ENCODE peak calls at places on chromosomes 1 and 21, in eight cellular contexts. X is HTR-8/SVneo; A is upper lobe of right lung; J is NCI-H1105; B is cardiac fibroblast; K is epithelial cell of proximal tubule; C is germinal center; S is stimulated activated CD8-positive, alpha-beta memory T cell treated with anti-CD3 and anti-CD28 coated beads, Interleukin-4, amount 100 ng/mL, for 1 hour. H is an unnamed sample.

GRCh38 chr21:33265664-33266049 is 510 bp upstream of the IL10RB start:
- DNase-seq in X (no peak), A (peak; percentile 85), J (no peak), B (peak; percentile 14), K (no peak), C (peak; percentile 70), S (no peak), H (no peak)

GRCh38 chr1:40987439-40988276 is 8.2 kb downstream of the CTPS1 start:
- DNase-seq in X (no peak), A (no peak), J (no peak), B (no peak), K (no peak), C (no peak), S (no peak), H (no peak)

GRCh38 chr1:64087768-64088167 is 115.7 kb upstream of the UBE2U start:
- DNase-seq in X (no peak), A (no peak), J (no peak), B (peak; percentile 76), K (no peak), C (no peak), S (no peak), H (no peak)

GRCh38 chr21:36792505-36792967 is 93.6 kb downstream of the SIM2 start:
- DNase-seq in X (peak; percentile 11), A (no peak), J (no peak), B (no peak), K (no peak), C (no peak), S (no peak), H (peak; percentile 76)

GRCh38 chr1:17232759-17233661 is 15.9 kb upstream of the PADI3 start:
- DNase-seq in X (peak; percentile 64), A (no peak), J (no peak), B (peak; percentile 47), K (peak; percentile 80), C (no peak), S (no peak), H (no peak)

GRCh38 chr1:24119859-24120756 is 8.2 kb upstream of the MYOM3 start:
- DNase-seq in X (no peak), A (peak; percentile 80), J (no peak), B (peak; percentile 88), K (peak; percentile 83), C (no peak), S (no peak), H (no peak)

GRCh38 chr1:183685112-183685713 is 32.1 kb upstream of the APOBEC4 start:
- DNase-seq in X (peak; percentile 61), A (no peak), J (no peak), B (peak; percentile 74), K (no peak), C (peak; percentile 69), S (no peak), H (no peak)

GRCh38 chr21:44911384-44912157 is 9.1 kb downstream of the ITGB2 start:
- DNase-seq in X (no peak), A (peak; percentile 88), J (peak; percentile 88), B (no peak), K (peak; percentile 33), C (no peak), S (no peak), H (peak; percentile 92)

GRCh38 chr1:225998560-225999226 is 450 bp downstream of the SDE2 start:
- DNase-seq in X (no peak), A (no peak), J (no peak), B (peak; percentile 18), K (peak; percentile 23), C (no peak), S (no peak), H (no peak)

GRCh38 chr1:89454845-89455521 is 69.6 kb upstream of the LRRC8B start:
- DNase-seq in X (peak; percentile 41), A (no peak), J (peak; percentile 57), B (peak; percentile 49), K (no peak), C (peak; percentile 39), S (peak; percentile 5), H (peak; percentile 52)

H was measured in G401.